ENCODE peak calls at places on chromosomes 11 and 22, in nine cellular contexts. C, E, K, D, Y, W, V, M and A are unnamed samples.
A peak's percentile ranks its signal among the peaks of the same experiment; 100 is the strongest.

GRCh38 chr11:18771266-18772035 is 20.1 kb downstream of the PTPN5 start:
- DNase-seq in C (no peak), E (no peak), K (no peak), D (no peak), Y (no peak), W (no peak), V (no peak), M (no peak), A (no peak)

GRCh38 chr22:43230983-43231723 is 44.2 kb upstream of the TTLL12 start:
- DNase-seq in C (peak; percentile 85), E (peak; percentile 28), K (peak; percentile 71), D (peak; percentile 69), Y (peak; percentile 66), W (no peak), V (peak; percentile 63), M (peak; percentile 80), A (peak; percentile 43)

GRCh38 chr11:117440258-117440657 is 112.6 kb downstream of the CEP164 start:
- DNase-seq in C (no peak), E (no peak), K (no peak), D (no peak), Y (no peak), W (no peak), V (no peak), M (no peak), A (no peak)

GRCh38 chr11:23236846-23237550 is 376.7 kb upstream of the CCDC179 start:
- DNase-seq in C (no peak), E (peak; percentile 61), K (no peak), D (no peak), Y (no peak), W (peak; percentile 29), V (no peak), M (no peak), A (no peak)

GRCh38 chr11:126824035-126824607 is 176.4 kb downstream of the KIRREL3 start:
- DNase-seq in C (no peak), E (no peak), K (no peak), D (no peak), Y (no peak), W (no peak), V (peak; percentile 29), M (no peak), A (no peak)

GRCh38 chr11:79383874-79384273 is 57.0 kb downstream of the TENM4 start:
- DNase-seq in C (no peak), E (no peak), K (no peak), D (no peak), Y (no peak), W (no peak), V (no peak), M (no peak), A (no peak)

GRCh38 chr11:115817844-115818565 is 313.8 kb upstream of the CADM1 start:
- DNase-seq in C (no peak), E (no peak), K (no peak), D (no peak), Y (no peak), W (no peak), V (no peak), M (no peak), A (no peak)

GRCh38 chr11:34509336-34509902 is 4.2 kb downstream of the ELF5 start:
- DNase-seq in C (no peak), E (no peak), K (no peak), D (peak; percentile 9), Y (no peak), W (no peak), V (no peak), M (no peak), A (no peak)

GRCh38 chr11:113249786-113250185 is 64.6 kb upstream of the TTC12 start:
- DNase-seq in C (no peak), E (no peak), K (no peak), D (no peak), Y (no peak), W (no peak), V (no peak), M (no peak), A (no peak)

GRCh38 chr11:113248702-113249490 is 65.5 kb upstream of the TTC12 start:
- DNase-seq in C (no peak), E (no peak), K (no peak), D (no peak), Y (no peak), W (no peak), V (no peak), M (no peak), A (no peak)

GRCh38 chr11:113247231-113247630 is 67.2 kb upstream of the TTC12 start:
- DNase-seq in C (no peak), E (no peak), K (no peak), D (no peak), Y (no peak), W (no peak), V (no peak), M (no peak), A (no peak)

GRCh38 chr11:113251281-113251680 is 63.1 kb upstream of the TTC12 start:
- DNase-seq in C (no peak), E (no peak), K (no peak), D (no peak), Y (no peak), W (no peak), V (no peak), M (no peak), A (no peak)

DNA sequence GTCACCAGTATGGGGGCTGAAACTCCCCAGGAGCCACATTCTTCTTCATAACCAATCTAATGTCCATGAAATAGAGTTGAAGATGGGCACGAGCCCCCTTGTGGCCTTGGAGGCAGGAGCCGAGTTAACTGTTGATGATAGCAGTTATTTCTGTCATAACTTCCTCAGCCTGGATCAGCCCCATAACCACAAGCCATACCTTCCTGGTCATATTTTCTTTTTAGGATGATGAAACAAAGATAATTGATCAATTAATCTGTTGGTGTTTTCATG is 65.0 kb upstream of the TTC12 start:
- DNase-seq in C (no peak), E (no peak), K (no peak), D (no peak), Y (no peak), W (no peak), V (no peak), M (no peak), A (no peak)
- TF ChIP-seq CTCF in C (no peak), E (peak; percentile 1), K (peak; percentile 42), D (no peak), Y (no peak), W (peak; percentile 23), V (no peak), M (peak; percentile 8), A (no peak)

GRCh38 chr22:32826537-32826936 is 25.0 kb downstream of the TIMP3 start:
- DNase-seq in C (no peak), E (no peak), K (no peak), D (no peak), Y (no peak), W (no peak), V (no peak), M (no peak), A (no peak)

GRCh38 chr22:32827061-32827602 is 25.6 kb downstream of the TIMP3 start:
- DNase-seq in C (no peak), E (no peak), K (no peak), D (no peak), Y (no peak), W (no peak), V (no peak), M (no peak), A (no peak)

GRCh38 chr22:32829451-32829851 is 27.9 kb downstream of the TIMP3 start:
- DNase-seq in C (no peak), E (no peak), K (no peak), D (no peak), Y (no peak), W (no peak), V (no peak), M (no peak), A (no peak)

GRCh38 chr22:32828561-32828960 is 27.1 kb downstream of the TIMP3 start:
- DNase-seq in C (no peak), E (no peak), K (no peak), D (no peak), Y (no peak), W (no peak), V (no peak), M (no peak), A (no peak)

DNA sequence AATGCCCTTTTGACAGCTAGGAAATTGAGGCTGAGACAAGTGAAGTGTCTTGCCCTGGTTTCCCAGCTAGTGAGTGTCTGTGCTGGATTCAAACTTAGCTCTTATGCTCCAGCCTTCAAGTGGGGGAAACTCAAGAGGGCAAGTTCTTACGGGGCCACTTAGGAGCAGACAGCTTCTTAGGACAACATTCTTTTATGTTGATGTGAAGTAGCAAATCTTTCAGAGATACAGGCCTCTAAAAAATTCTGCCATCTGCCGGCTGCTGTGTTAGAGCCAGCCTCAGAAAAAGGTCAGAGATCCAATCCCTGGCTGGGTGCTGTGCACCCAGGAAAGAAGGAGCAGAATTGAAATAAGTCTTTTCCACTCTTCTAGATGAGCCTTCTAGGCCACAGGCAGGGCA is 26.6 kb downstream of the TIMP3 start:
- DNase-seq in C (no peak), E (no peak), K (peak; percentile 70), D (no peak), Y (no peak), W (no peak), V (peak; percentile 52), M (no peak), A (no peak)
- H3K27ac ChIP-seq in C (peak overlapping the region; percentile 55), E (no peak overlapping the region), K (peak overlapping the region; percentile 62), D (no peak overlapping the region), Y (no peak overlapping the region), W (peak overlapping the region; percentile 39), V (peak overlapping the region; percentile 59), M (no peak overlapping the region), A (no peak overlapping the region)

DNA sequence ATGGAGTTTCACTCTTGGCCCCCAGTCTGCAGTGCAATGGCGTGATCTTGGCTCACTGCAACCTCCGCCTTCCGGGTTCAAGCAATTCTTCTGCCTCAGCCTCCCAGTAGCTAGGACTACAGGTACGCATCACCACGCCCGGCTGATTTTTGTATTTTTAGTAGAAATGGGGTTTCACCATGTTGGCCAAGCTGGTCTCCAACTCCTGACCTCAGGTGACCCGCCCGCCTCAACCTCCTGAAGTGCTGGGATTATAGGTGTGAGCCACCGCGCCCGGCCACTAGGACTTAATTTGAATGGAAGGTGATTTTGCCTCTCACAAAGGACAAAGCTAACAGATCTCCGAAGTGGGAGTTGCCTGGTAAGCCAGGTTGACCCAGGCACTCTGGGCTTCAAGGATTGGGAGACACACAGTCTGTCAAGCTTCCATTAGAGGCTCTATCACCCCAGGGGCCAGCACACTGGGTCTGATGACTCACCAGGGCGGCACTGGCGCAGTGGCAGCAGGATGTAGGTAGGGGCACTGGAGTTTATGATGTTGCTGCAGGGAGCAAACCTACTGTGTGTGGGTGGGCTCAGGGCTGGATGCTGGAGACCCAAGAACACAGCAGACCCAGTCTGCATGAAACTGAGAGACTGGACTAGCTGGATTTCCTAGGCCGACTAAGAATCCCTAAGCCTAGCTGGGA is 17.8 kb upstream of the KCTD14 start:
- DNase-seq in C (no peak), E (no peak), K (no peak), D (no peak), Y (no peak), W (no peak), V (no peak), M (no peak), A (no peak)
- TF ChIP-seq CTCF in C (no peak), E (no peak), K (no peak), D (no peak), Y (no peak), W (no peak), V (no peak), M (no peak), A (no peak)

DNA sequence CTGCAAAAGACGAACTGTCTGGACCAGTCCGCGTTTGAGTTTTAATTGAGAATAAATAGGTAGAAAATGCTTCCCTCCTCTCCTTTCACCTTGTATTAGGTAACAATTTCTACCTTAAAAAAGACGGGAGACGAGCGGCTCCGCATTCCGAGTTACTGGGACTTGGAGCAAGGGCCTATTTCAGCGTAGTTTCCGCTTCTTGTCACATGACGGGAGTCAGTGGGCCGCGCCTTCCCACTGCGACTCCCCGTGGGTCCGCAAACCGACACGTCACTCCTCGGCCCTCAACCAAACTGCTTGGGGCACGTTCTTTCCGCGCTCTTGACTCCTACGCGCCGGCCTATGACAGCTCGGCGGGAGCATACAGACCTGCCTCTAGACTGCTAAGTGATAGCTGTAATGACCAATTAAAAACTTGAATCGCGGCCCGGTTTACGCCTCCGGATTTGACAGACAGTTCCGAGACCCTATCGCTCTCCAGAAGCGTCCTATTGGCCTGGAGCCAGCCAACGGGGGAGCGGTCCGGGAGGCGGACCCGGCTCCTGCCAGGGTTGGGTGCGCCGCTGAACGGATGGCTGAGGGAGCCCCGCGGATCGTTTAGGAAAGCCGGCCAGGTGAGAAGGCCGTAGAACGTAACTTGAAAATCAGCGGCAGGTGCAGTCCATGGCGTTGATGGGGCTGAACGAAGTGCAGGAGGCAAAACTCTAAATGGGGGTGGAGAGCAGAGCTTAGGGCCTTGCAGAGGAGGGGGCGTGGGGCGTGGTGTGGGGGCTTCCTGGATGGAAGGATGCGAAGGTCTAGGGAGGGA is at the start of gene STT3A:
- DNase-seq in C (peak; percentile 100), E (peak; percentile 100), K (peak; percentile 100), D (peak; percentile 99), Y (peak; percentile 99), W (peak; percentile 100), V (peak; percentile 100), M (peak; percentile 99), A (peak; percentile 99)
- H3K27ac ChIP-seq in C (peak within 1 kb of the TSS; percentile 97), E (peak within 1 kb of the TSS; percentile 93), K (peak within 1 kb of the TSS; percentile 96), D (peak within 1 kb of the TSS; percentile 95), Y (peak within 1 kb of the TSS; percentile 88), W (peak within 1 kb of the TSS; percentile 99), V (peak within 1 kb of the TSS; percentile 99), M (peak within 1 kb of the TSS; percentile 97), A (peak within 1 kb of the TSS; percentile 89)